ENCODE peak calls at places on chromosomes 7 and 10, in five cellular contexts. C is CD8-positive, alpha-beta T cell; M is IMR-90; X is lower leg skin; S is upper lobe of right lung. G is an unnamed sample.

GRCh38 chr7:20241491-20242261 is 24.5 kb upstream of the MACC1 start:
- DNase-seq in C (no peak), M (peak), X (no peak), S (no peak), G (peak)

GRCh38 chr7:98213874-98214810 is 2.9 kb downstream of the BHLHA15 start:
- DNase-seq in C (no peak), M (no peak), X (no peak), S (peak), G (no peak)

GRCh38 chr10:78794736-78795455 is 273.9 kb upstream of the ZMIZ1 start:
- DNase-seq in C (no peak), M (no peak), X (peak), S (no peak), G (no peak)

GRCh38 chr10:72784551-72785421 is 92.8 kb downstream of the MCU start:
- DNase-seq in C (no peak), M (peak), X (no peak), S (no peak), G (peak)

GRCh38 chr7:818031-818699 is 14.1 kb upstream of the SUN1 start:
- DNase-seq in C (no peak), M (peak), X (no peak), S (no peak), G (peak)

GRCh38 chr10:112741830-112742402 is 208.1 kb upstream of the TCF7L2 start:
- DNase-seq in C (no peak), M (no peak), X (no peak), S (no peak), G (no peak)

GRCh38 chr7:50069613-50070012 is 23.4 kb downstream of the ZPBP start:
- DNase-seq in C (no peak), M (no peak), X (no peak), S (no peak), G (peak)

GRCh38 chr7:46710927-46711326 is 789.9 kb upstream of the IGFBP3 start:
- DNase-seq in C (no peak), M (no peak), X (no peak), S (no peak), G (peak)

GRCh38 chr10:50470798-50471582 is 152.8 kb downstream of the SGMS1 start:
- DNase-seq in C (no peak), M (peak), X (no peak), S (no peak), G (no peak)

GRCh38 chr7:6306471-6306870 is 34.0 kb upstream of the CYTH3 start:
- DNase-seq in C (no peak), M (peak), X (no peak), S (no peak), G (peak)

GRCh38 chr7:74225400-74225799 is 15.6 kb downstream of the LAT2 start:
- DNase-seq in C (no peak), M (no peak), X (no peak), S (no peak), G (no peak)

GRCh38 chr10:96118604-96119450 is 11.3 kb upstream of the ZNF518A start:
- DNase-seq in C (no peak), M (no peak), X (no peak), S (no peak), G (no peak)

GRCh38 chr7:112668561-112668960 is 121.6 kb downstream of the TMEM168 start:
- DNase-seq in C (no peak), M (no peak), X (no peak), S (no peak), G (no peak)

GRCh38 chr7:127835679-127836078 is 183.7 kb downstream of the SND1 start:
- DNase-seq in C (no peak), M (no peak), X (no peak), S (no peak), G (no peak)

GRCh38 chr7:22238354-22239311 is 118.3 kb downstream of the RAPGEF5 start:
- DNase-seq in C (no peak), M (peak), X (no peak), S (no peak), G (no peak)

GRCh38 chr10:78913219-78914059 is 155.3 kb upstream of the ZMIZ1 start:
- DNase-seq in C (no peak), M (no peak), X (no peak), S (peak), G (no peak)

GRCh38 chr7:2691223-2691818 is 3.3 kb downstream of the AMZ1 start:
- DNase-seq in C (no peak), M (no peak), X (no peak), S (no peak), G (no peak)

GRCh38 chr7:71300603-71301002 is 168.7 kb downstream of the GALNT17 start:
- DNase-seq in C (no peak), M (no peak), X (no peak), S (no peak), G (no peak)

GRCh38 chr7:30893357-30893756 is 18.3 kb upstream of the AQP1 start:
- DNase-seq in C (no peak), M (peak), X (no peak), S (no peak), G (peak)

GRCh38 chr10:1643161-1643910 is 94.0 kb downstream of the ADARB2 start:
- DNase-seq in C (no peak), M (no peak), X (no peak), S (no peak), G (peak)

GRCh38 chr10:87072449-87072848 is 22.2 kb downstream of the GLUD1 start:
- DNase-seq in C (no peak), M (no peak), X (no peak), S (no peak), G (no peak)

GRCh38 chr7:128831994-128832879 is 2.0 kb downstream of the FLNC start:
- DNase-seq in C (no peak), M (peak), X (no peak), S (peak), G (peak)

GRCh38 chr7:107029061-107029763 is 15.3 kb upstream of the PRKAR2B start:
- DNase-seq in C (no peak), M (peak), X (no peak), S (no peak), G (no peak)

GRCh38 chr10:132341781-132342180 is 9.8 kb downstream of the LRRC27 start:
- DNase-seq in C (no peak), M (no peak), X (no peak), S (no peak), G (no peak)

GRCh38 chr10:126671402-126671975 is 996 bp upstream of the C10orf90 start:
- DNase-seq in C (no peak), M (no peak), X (no peak), S (no peak), G (no peak)

GRCh38 chr10:44398271-44398670 is 13.4 kb upstream of the CXCL12 start:
- DNase-seq in C (no peak), M (no peak), X (peak), S (peak), G (no peak)

GRCh38 chr7:6172331-6173295 is 99.8 kb downstream of the CYTH3 start:
- DNase-seq in C (no peak), M (peak), X (no peak), S (no peak), G (no peak)

GRCh38 chr10:103598654-103599115 is 105.2 kb downstream of the NEURL1 start:
- DNase-seq in C (no peak), M (peak), X (no peak), S (no peak), G (peak)

GRCh38 chr7:77246031-77246430 is 46.4 kb upstream of the FGL2 start:
- DNase-seq in C (no peak), M (no peak), X (no peak), S (no peak), G (no peak)

GRCh38 chr10:116587878-116588590 is 2.7 kb upstream of the PNLIPRP1 start:
- DNase-seq in C (no peak), M (no peak), X (no peak), S (no peak), G (no peak)

GRCh38 chr10:115854740-115855435 is 418.1 kb downstream of the GFRA1 start:
- DNase-seq in C (no peak), M (peak), X (no peak), S (no peak), G (peak)

GRCh38 chr7:95718556-95719410 is 53.6 kb upstream of the DYNC1I1 start:
- DNase-seq in C (no peak), M (peak), X (no peak), S (no peak), G (peak)

GRCh38 chr7:120272261-120272895 is 597 bp upstream of the KCND2 start:
- DNase-seq in C (no peak), M (peak), X (no peak), S (no peak), G (peak)

GRCh38 chr7:136953386-136953785 is 84.9 kb downstream of the CHRM2 start:
- DNase-seq in C (no peak), M (peak), X (no peak), S (no peak), G (peak)

GRCh38 chr10:98323221-98324164 is 55.5 kb upstream of the LOXL4 start:
- DNase-seq in C (no peak), M (peak), X (peak), S (peak), G (peak)

GRCh38 chr10:42488416-42488815 is 150.0 kb downstream of the ZNF33B start:
- DNase-seq in C (no peak), M (peak), X (no peak), S (no peak), G (peak)

GRCh38 chr10:51886438-51887068 is 187.2 kb upstream of the CSTF2T start:
- DNase-seq in C (no peak), M (peak), X (no peak), S (no peak), G (peak)

GRCh38 chr10:75532253-75532924 is 101.0 kb downstream of the LRMDA start:
- DNase-seq in C (no peak), M (peak), X (no peak), S (no peak), G (no peak)

GRCh38 chr7:38950309-38950708 is 27.4 kb upstream of the POU6F2 start:
- DNase-seq in C (no peak), M (peak), X (no peak), S (no peak), G (no peak)

GRCh38 chr10:5155951-5156350 is 29.0 kb downstream of the AKR1C8 start:
- DNase-seq in C (no peak), M (no peak), X (no peak), S (no peak), G (no peak)

GRCh38 chr7:141679014-141679413 is 23.0 kb downstream of the DENND11 start:
- DNase-seq in C (no peak), M (no peak), X (no peak), S (no peak), G (no peak)
- TF ChIP-seq CTCF in C (no peak), M (no peak), X (no peak), S (no peak), G (no peak)

GRCh38 chr10:121539757-121540156 is 58.5 kb downstream of the FGFR2 start:
- DNase-seq in C (no peak), M (no peak), X (no peak), S (no peak), G (no peak)

GRCh38 chr10:121544301-121544869 is 53.9 kb downstream of the FGFR2 start:
- DNase-seq in C (no peak), M (no peak), X (no peak), S (no peak), G (no peak)

GRCh38 chr10:121543545-121543944 is 54.7 kb downstream of the FGFR2 start:
- DNase-seq in C (no peak), M (no peak), X (no peak), S (no peak), G (no peak)

GRCh38 chr10:121540773-121541395 is 57.4 kb downstream of the FGFR2 start:
- DNase-seq in C (no peak), M (no peak), X (no peak), S (no peak), G (no peak)

DNA sequence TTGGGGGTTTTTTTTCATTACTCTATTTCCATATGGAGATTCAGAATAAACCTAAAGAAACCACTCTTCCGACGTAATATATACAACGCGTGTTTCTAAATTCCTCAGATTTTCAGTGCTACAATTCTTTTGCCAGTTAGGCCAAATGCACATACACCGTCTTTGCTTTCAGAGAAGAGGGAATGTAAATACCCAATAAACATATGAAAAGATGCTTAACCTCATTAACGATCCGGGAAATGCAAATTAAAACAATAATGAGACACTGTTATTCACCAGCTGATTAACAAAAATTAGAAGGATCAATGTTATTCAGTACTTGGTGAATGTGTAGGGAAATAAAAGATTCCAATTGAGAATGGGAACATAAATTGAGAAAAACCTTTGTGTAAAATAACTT is 56.8 kb downstream of the FGFR2 start:
- DNase-seq in C (no peak), M (no peak), X (no peak), S (no peak), G (no peak)
- H3K4me3 ChIP-seq in C (no peak), M (no peak), X (no peak), S (no peak), G (no peak)

DNA sequence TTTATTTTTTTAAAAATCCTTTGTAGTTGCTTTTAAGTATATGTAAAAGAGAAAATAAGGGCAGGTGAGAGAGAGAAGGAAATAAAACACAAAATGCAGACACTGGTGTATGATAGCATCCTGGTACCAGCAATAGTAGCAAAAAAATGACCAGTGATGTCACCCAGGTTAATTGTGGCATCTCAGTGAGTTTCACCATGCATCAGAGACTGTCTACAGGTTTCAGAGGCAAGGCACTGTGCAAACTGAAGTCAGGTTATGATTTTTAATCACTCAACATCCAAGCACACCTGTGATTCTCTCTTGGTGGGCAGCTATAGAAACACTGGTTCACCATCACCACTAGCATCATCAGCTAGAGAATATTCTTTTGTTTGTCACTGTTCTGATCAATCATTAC is 509.3 kb downstream of the SORCS1 start:
- DNase-seq in C (no peak), M (no peak), X (no peak), S (no peak), G (no peak)
- TF ChIP-seq CTCF in C (no peak), M (no peak), X (no peak), S (no peak), G (no peak)

GRCh38 chr7:43205171-43205795 is 92.8 kb downstream of the HECW1 start:
- DNase-seq in C (no peak), M (peak), X (no peak), S (no peak), G (no peak)

GRCh38 chr7:43208189-43208588 is 95.7 kb downstream of the HECW1 start:
- DNase-seq in C (no peak), M (no peak), X (no peak), S (no peak), G (no peak)

GRCh38 chr7:43201912-43202311 is 89.5 kb downstream of the HECW1 start:
- DNase-seq in C (no peak), M (peak), X (no peak), S (no peak), G (no peak)

GRCh38 chr7:43199761-43200160 is 87.3 kb downstream of the HECW1 start:
- DNase-seq in C (no peak), M (peak), X (no peak), S (no peak), G (peak)

GRCh38 chr7:43204081-43204480 is 91.6 kb downstream of the HECW1 start:
- DNase-seq in C (no peak), M (peak), X (no peak), S (no peak), G (peak)
- H3K4me3 ChIP-seq in C (no peak), M (no peak), X (no peak), S (no peak), G (no peak)

DNA sequence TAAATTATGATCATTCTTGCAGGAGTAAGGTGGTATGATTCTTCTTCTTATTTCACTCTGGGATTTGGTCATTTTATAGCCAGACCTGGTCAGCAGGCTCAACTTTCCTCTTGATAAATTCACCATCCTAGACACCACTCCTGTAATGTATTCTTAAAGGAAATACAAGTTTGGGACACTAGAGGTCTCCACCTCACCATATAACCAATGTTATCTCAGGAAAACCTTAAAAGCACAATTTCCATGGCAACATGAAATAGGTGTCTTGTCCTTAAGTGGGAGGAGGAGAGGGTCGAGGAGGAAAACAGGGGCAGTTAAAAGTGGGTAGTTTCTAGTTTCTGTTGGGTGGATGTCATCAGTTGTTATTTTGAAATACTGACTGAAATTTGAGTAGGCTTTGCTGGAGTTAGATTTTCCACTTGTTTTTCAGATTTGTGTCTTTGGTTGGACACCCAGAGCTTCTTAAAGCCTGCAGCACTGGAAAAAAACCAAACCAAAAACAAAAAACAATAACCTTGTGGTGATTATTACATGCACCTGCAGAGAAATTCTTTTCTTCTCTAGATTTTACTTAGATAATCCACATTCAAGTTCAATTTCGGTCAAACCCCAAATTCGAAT is 163.1 kb downstream of the PRKCQ start:
- DNase-seq in C (no peak), M (peak), X (no peak), S (no peak), G (peak)
- TF ChIP-seq CTCF in C (peak), M (peak), X (no peak), S (peak), G (peak)

GRCh38 chr7:28160551-28160991 is 20.0 kb downstream of the JAZF1 start:
- DNase-seq in C (no peak), M (peak), X (no peak), S (no peak), G (peak)
- H3K4me3 ChIP-seq in C (no peak), M (no peak), X (no peak), S (no peak), G (no peak)

G was measured in cardiac fibroblast.